ENCODE peak calls at places on chromosomes 6 and 20, in nine cellular contexts. O, D, E, X, U, J, Z, M and S are unnamed samples.

GRCh38 chr6:112539355-112539754 is 192.2 kb downstream of the RFPL4B start:
- DNase-seq in O (no peak), D (no peak), E (no peak), X (peak), U (no peak), J (peak), Z (no peak), M (no peak), S (no peak)

GRCh38 chr6:35945650-35946025 is 24.7 kb upstream of the SRPK1 start:
- DNase-seq in O (no peak), D (no peak), E (peak), X (peak), U (no peak), J (no peak), Z (peak), M (no peak), S (no peak)

GRCh38 chr6:29531668-29532067 is 27.9 kb downstream of the UBD start:
- DNase-seq in O (no peak), D (no peak), E (peak), X (no peak), U (no peak), J (no peak), Z (no peak), M (no peak), S (no peak)

GRCh38 chr6:143059616-143060353 is 904 bp upstream of the AIG1 start:
- DNase-seq in O (no peak), D (peak), E (peak), X (peak), U (peak), J (peak), Z (peak), M (no peak), S (no peak)

GRCh38 chr20:55538261-55538908 is 466.9 kb downstream of the CBLN4 start:
- DNase-seq in O (no peak), D (no peak), E (no peak), X (no peak), U (no peak), J (no peak), Z (no peak), M (no peak), S (no peak)

GRCh38 chr6:155224031-155224451 is 39.8 kb upstream of the CLDN20 start:
- DNase-seq in O (no peak), D (no peak), E (peak), X (peak), U (no peak), J (peak), Z (peak), M (no peak), S (no peak)

GRCh38 chr6:105748737-105749161 is 337.4 kb upstream of the PRDM1 start:
- DNase-seq in O (no peak), D (no peak), E (peak), X (peak), U (no peak), J (peak), Z (peak), M (no peak), S (no peak)

GRCh38 chr20:41900292-41900691 is 282.1 kb upstream of the CHD6 start:
- DNase-seq in O (no peak), D (no peak), E (no peak), X (no peak), U (no peak), J (no peak), Z (no peak), M (peak), S (no peak)

GRCh38 chr6:43979525-43979924 is 147.7 kb downstream of the MRPL14 start:
- DNase-seq in O (no peak), D (no peak), E (no peak), X (no peak), U (peak), J (no peak), Z (no peak), M (no peak), S (no peak)

GRCh38 chr6:44084231-44085014 is 42.8 kb downstream of the MRPL14 start:
- DNase-seq in O (no peak), D (peak), E (no peak), X (peak), U (no peak), J (peak), Z (no peak), M (no peak), S (no peak)

GRCh38 chr6:36984581-36985383 is 1.2 kb downstream of the MTCH1 start:
- DNase-seq in O (no peak), D (peak), E (peak), X (peak), U (peak), J (peak), Z (peak), M (peak), S (no peak)

GRCh38 chr6:163324326-163324927 is 90.1 kb upstream of the QKI start:
- DNase-seq in O (no peak), D (no peak), E (no peak), X (no peak), U (no peak), J (peak), Z (no peak), M (no peak), S (no peak)

GRCh38 chr6:132464538-132465256 is 48.2 kb downstream of the STX7 start:
- DNase-seq in O (no peak), D (no peak), E (peak), X (no peak), U (no peak), J (peak), Z (no peak), M (no peak), S (no peak)

GRCh38 chr6:44967481-44967880 is 360.6 kb upstream of the RUNX2 start:
- DNase-seq in O (no peak), D (no peak), E (no peak), X (peak), U (no peak), J (no peak), Z (peak), M (no peak), S (no peak)

GRCh38 chr6:150006961-150007464 is 18.3 kb downstream of the RAET1L start:
- DNase-seq in O (peak), D (no peak), E (peak), X (peak), U (no peak), J (no peak), Z (peak), M (peak), S (no peak)

GRCh38 chr20:14790771-14791517 is 453.5 kb upstream of the FLRT3 start:
- DNase-seq in O (no peak), D (no peak), E (no peak), X (peak), U (no peak), J (peak), Z (no peak), M (no peak), S (no peak)

GRCh38 chr6:2081155-2082138 is 164.0 kb downstream of the GMDS start:
- DNase-seq in O (no peak), D (no peak), E (no peak), X (no peak), U (no peak), J (no peak), Z (no peak), M (no peak), S (no peak)